ENCODE peak calls at places on chromosome 1, in six cellular contexts. One of them, this sample, is unnamed. For H3K9me3, the result is how much of the 10 kb centered on the place peaks cover.

GRCh38 chr1:62926681-62927252 is 142.8 kb downstream of the ATG4C start:
- DNase-seq in neural progenitor cell: no peak
- DNase-seq in body of pancreas: no peak
- DNase-seq in hepatocyte: no peak
- DNase-seq in IMR-90: no peak
- DNase-seq in endothelial cell of umbilical vein: no peak
- DNase-seq in this sample: no peak

GRCh38 chr1:207454046-207454964 is at the start of gene CR2:
- DNase-seq in neural progenitor cell: peak
- DNase-seq in endothelial cell of umbilical vein: no peak
- DNase-seq in body of pancreas: peak
- DNase-seq in hepatocyte: peak
- DNase-seq in IMR-90: no peak
- DNase-seq in this sample: no peak

GRCh38 chr1:103489881-103490280 is 35.6 kb upstream of the RNPC3 start:
- DNase-seq in IMR-90: peak
- DNase-seq in endothelial cell of umbilical vein: no peak
- DNase-seq in neural progenitor cell: no peak
- DNase-seq in body of pancreas: no peak
- DNase-seq in hepatocyte: peak
- DNase-seq in this sample: no peak

GRCh38 chr1:107648071-107648470 is 316.9 kb downstream of the VAV3 start:
- DNase-seq in endothelial cell of umbilical vein: no peak
- DNase-seq in body of pancreas: no peak
- DNase-seq in IMR-90: peak
- DNase-seq in neural progenitor cell: no peak
- DNase-seq in hepatocyte: no peak
- DNase-seq in this sample: peak

GRCh38 chr1:198686069-198686728 is 47.4 kb downstream of the PTPRC start:
- DNase-seq in neural progenitor cell: no peak
- DNase-seq in body of pancreas: no peak
- DNase-seq in IMR-90: peak
- DNase-seq in endothelial cell of umbilical vein: peak
- DNase-seq in hepatocyte: peak
- DNase-seq in this sample: no peak

GRCh38 chr1:18734461-18735368 is 104.1 kb downstream of the PAX7 start:
- DNase-seq in body of pancreas: no peak
- DNase-seq in IMR-90: no peak
- DNase-seq in endothelial cell of umbilical vein: no peak
- DNase-seq in hepatocyte: no peak
- DNase-seq in neural progenitor cell: no peak
- DNase-seq in this sample: no peak

GRCh38 chr1:186146971-186147370 is 228.1 kb downstream of the TPR start:
- DNase-seq in endothelial cell of umbilical vein: no peak
- DNase-seq in hepatocyte: no peak
- DNase-seq in body of pancreas: no peak
- DNase-seq in neural progenitor cell: no peak
- DNase-seq in IMR-90: no peak
- DNase-seq in this sample: no peak

GRCh38 chr1:41496080-41497055 is 11.9 kb upstream of the EDN2 start:
- DNase-seq in endothelial cell of umbilical vein: peak
- DNase-seq in hepatocyte: peak
- DNase-seq in body of pancreas: peak
- DNase-seq in neural progenitor cell: peak
- DNase-seq in IMR-90: peak
- DNase-seq in this sample: peak

GRCh38 chr1:165564561-165564960 is 20.8 kb downstream of the LRRC52 start:
- DNase-seq in hepatocyte: peak
- DNase-seq in IMR-90: no peak
- DNase-seq in endothelial cell of umbilical vein: no peak
- DNase-seq in body of pancreas: no peak
- DNase-seq in neural progenitor cell: no peak
- DNase-seq in this sample: no peak

GRCh38 chr1:197199923-197200467 is 53.5 kb upstream of the ASPM start:
- DNase-seq in neural progenitor cell: no peak
- DNase-seq in body of pancreas: no peak
- DNase-seq in endothelial cell of umbilical vein: no peak
- DNase-seq in hepatocyte: no peak
- DNase-seq in IMR-90: peak
- DNase-seq in this sample: peak
- H3K27ac ChIP-seq in neural progenitor cell: no peak
- H3K27ac ChIP-seq in body of pancreas: no peak
- H3K27ac ChIP-seq in endothelial cell of umbilical vein: no peak
- H3K27ac ChIP-seq in hepatocyte: peak
- H3K27ac ChIP-seq in IMR-90: no peak
- H3K27ac ChIP-seq in this sample: peak

GRCh38 chr1:179302076-179302475 is 8.5 kb downstream of the SOAT1 start:
- DNase-seq in endothelial cell of umbilical vein: no peak
- DNase-seq in IMR-90: peak
- DNase-seq in neural progenitor cell: no peak
- DNase-seq in hepatocyte: no peak
- DNase-seq in body of pancreas: no peak
- DNase-seq in this sample: no peak
- TF ChIP-seq CTCF in endothelial cell of umbilical vein: no peak
- TF ChIP-seq CTCF in IMR-90: no peak
- TF ChIP-seq CTCF in neural progenitor cell: no peak
- TF ChIP-seq CTCF in hepatocyte: no peak
- TF ChIP-seq CTCF in body of pancreas: no peak
- TF ChIP-seq CTCF in this sample: no peak

GRCh38 chr1:217139513-217139912 is 416.3 kb upstream of the ESRRG start:
- DNase-seq in body of pancreas: no peak
- DNase-seq in hepatocyte: no peak
- DNase-seq in neural progenitor cell: peak
- DNase-seq in endothelial cell of umbilical vein: no peak
- DNase-seq in IMR-90: no peak
- DNase-seq in this sample: peak

GRCh38 chr1:217136895-217137205 is 413.6 kb upstream of the ESRRG start:
- DNase-seq in body of pancreas: no peak
- DNase-seq in endothelial cell of umbilical vein: no peak
- DNase-seq in hepatocyte: no peak
- DNase-seq in neural progenitor cell: no peak
- DNase-seq in IMR-90: no peak
- DNase-seq in this sample: no peak

GRCh38 chr1:217137210-217137871 is 414.1 kb upstream of the ESRRG start:
- DNase-seq in neural progenitor cell: peak
- DNase-seq in IMR-90: no peak
- DNase-seq in endothelial cell of umbilical vein: no peak
- DNase-seq in hepatocyte: no peak
- DNase-seq in body of pancreas: peak
- DNase-seq in this sample: peak

GRCh38 chr1:217138839-217139466 is 415.7 kb upstream of the ESRRG start:
- DNase-seq in IMR-90: no peak
- DNase-seq in body of pancreas: no peak
- DNase-seq in endothelial cell of umbilical vein: no peak
- DNase-seq in hepatocyte: no peak
- DNase-seq in neural progenitor cell: peak
- DNase-seq in this sample: no peak

GRCh38 chr1:217138173-217138838 is 415.1 kb upstream of the ESRRG start:
- DNase-seq in endothelial cell of umbilical vein: no peak
- DNase-seq in IMR-90: no peak
- DNase-seq in neural progenitor cell: peak
- DNase-seq in hepatocyte: no peak
- DNase-seq in body of pancreas: no peak
- DNase-seq in this sample: no peak
- H3K9me3 ChIP-seq in endothelial cell of umbilical vein: under half
- H3K9me3 ChIP-seq in IMR-90: under half
- H3K9me3 ChIP-seq in neural progenitor cell: under half
- H3K9me3 ChIP-seq in hepatocyte: under half
- H3K9me3 ChIP-seq in body of pancreas: under half
- H3K9me3 ChIP-seq in this sample: under half

GRCh38 chr1:154750681-154751665 is 119.1 kb downstream of the KCNN3 start:
- DNase-seq in hepatocyte: no peak
- DNase-seq in body of pancreas: no peak
- DNase-seq in neural progenitor cell: no peak
- DNase-seq in IMR-90: no peak
- DNase-seq in endothelial cell of umbilical vein: no peak
- DNase-seq in this sample: no peak

GRCh38 chr1:154753426-154753825 is 116.7 kb downstream of the KCNN3 start:
- DNase-seq in endothelial cell of umbilical vein: no peak
- DNase-seq in hepatocyte: no peak
- DNase-seq in body of pancreas: no peak
- DNase-seq in neural progenitor cell: no peak
- DNase-seq in IMR-90: no peak
- DNase-seq in this sample: no peak

GRCh38 chr1:154749078-154749760 is 120.9 kb downstream of the KCNN3 start:
- DNase-seq in IMR-90: peak
- DNase-seq in body of pancreas: no peak
- DNase-seq in hepatocyte: no peak
- DNase-seq in endothelial cell of umbilical vein: peak
- DNase-seq in neural progenitor cell: no peak
- DNase-seq in this sample: peak

GRCh38 chr1:154751690-154752089 is 118.4 kb downstream of the KCNN3 start:
- DNase-seq in endothelial cell of umbilical vein: no peak
- DNase-seq in body of pancreas: no peak
- DNase-seq in hepatocyte: peak
- DNase-seq in IMR-90: no peak
- DNase-seq in neural progenitor cell: no peak
- DNase-seq in this sample: no peak

GRCh38 chr1:154752273-154753030 is 117.6 kb downstream of the KCNN3 start:
- DNase-seq in body of pancreas: no peak
- DNase-seq in endothelial cell of umbilical vein: no peak
- DNase-seq in neural progenitor cell: no peak
- DNase-seq in IMR-90: no peak
- DNase-seq in hepatocyte: no peak
- DNase-seq in this sample: no peak
- H3K27ac ChIP-seq in body of pancreas: no peak
- H3K27ac ChIP-seq in endothelial cell of umbilical vein: no peak
- H3K27ac ChIP-seq in neural progenitor cell: no peak
- H3K27ac ChIP-seq in IMR-90: no peak
- H3K27ac ChIP-seq in hepatocyte: no peak
- H3K27ac ChIP-seq in this sample: no peak

GRCh38 chr1:231322880-231323530 is 14.6 kb downstream of the EXOC8 start:
- DNase-seq in endothelial cell of umbilical vein: no peak
- DNase-seq in body of pancreas: no peak
- DNase-seq in neural progenitor cell: no peak
- DNase-seq in IMR-90: no peak
- DNase-seq in hepatocyte: no peak
- DNase-seq in this sample: no peak
- TF ChIP-seq CTCF in endothelial cell of umbilical vein: no peak
- TF ChIP-seq CTCF in body of pancreas: no peak
- TF ChIP-seq CTCF in neural progenitor cell: no peak
- TF ChIP-seq CTCF in IMR-90: no peak
- TF ChIP-seq CTCF in hepatocyte: no peak
- TF ChIP-seq CTCF in this sample: peak

GRCh38 chr1:147080671-147081394 is 91.4 kb downstream of the PRKAB2 start:
- DNase-seq in IMR-90: no peak
- DNase-seq in endothelial cell of umbilical vein: no peak
- DNase-seq in hepatocyte: no peak
- DNase-seq in neural progenitor cell: no peak
- DNase-seq in body of pancreas: no peak
- DNase-seq in this sample: no peak

GRCh38 chr1:147080013-147080661 is 92.1 kb downstream of the PRKAB2 start:
- DNase-seq in endothelial cell of umbilical vein: no peak
- DNase-seq in IMR-90: no peak
- DNase-seq in body of pancreas: no peak
- DNase-seq in hepatocyte: no peak
- DNase-seq in neural progenitor cell: no peak
- DNase-seq in this sample: peak

GRCh38 chr1:147086129-147086528 is 86.1 kb downstream of the PRKAB2 start:
- DNase-seq in neural progenitor cell: no peak
- DNase-seq in hepatocyte: no peak
- DNase-seq in body of pancreas: no peak
- DNase-seq in IMR-90: no peak
- DNase-seq in endothelial cell of umbilical vein: no peak
- DNase-seq in this sample: no peak

GRCh38 chr1:147083919-147084272 is 88.4 kb downstream of the PRKAB2 start:
- DNase-seq in IMR-90: no peak
- DNase-seq in body of pancreas: no peak
- DNase-seq in endothelial cell of umbilical vein: no peak
- DNase-seq in hepatocyte: no peak
- DNase-seq in neural progenitor cell: no peak
- DNase-seq in this sample: peak

DNA sequence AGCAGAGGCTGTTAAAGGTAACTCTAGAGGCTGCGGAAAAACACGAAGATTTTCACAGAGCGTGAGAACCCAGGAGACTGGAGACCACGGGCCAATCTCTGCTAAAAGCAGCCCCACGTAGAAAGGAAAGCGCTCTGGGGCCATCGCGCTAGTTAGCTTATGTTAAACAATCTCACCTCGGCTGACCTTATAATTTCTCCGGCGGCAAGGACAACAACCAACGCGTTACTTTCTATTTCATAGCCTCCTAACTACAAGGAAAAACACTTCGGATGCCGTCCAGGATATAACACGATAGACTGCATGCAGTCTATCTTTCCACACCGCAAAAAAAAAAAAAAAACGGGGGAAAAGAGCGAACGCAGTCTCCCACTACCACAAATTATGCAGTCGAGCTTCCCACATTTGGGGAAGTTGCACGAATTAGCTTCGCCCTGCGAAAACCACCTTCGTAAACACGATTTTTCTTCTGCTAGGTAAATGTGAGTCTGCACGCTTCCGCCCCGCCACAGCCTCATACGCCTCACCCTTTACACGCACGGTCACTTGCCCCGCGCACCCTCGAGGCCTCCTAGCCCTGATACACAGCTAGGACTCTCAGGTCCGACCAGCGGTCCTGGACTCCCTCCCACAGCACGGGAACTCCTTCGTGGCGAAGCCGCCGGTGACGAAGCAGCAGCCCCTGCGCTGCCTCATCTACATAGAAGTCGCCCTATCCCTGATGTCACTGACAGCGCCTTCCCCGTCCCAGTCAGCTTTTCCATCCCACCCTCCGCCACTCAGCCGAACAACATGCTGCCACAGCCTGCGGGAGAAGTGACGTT is 87.8 kb downstream of the PRKAB2 start:
- DNase-seq in IMR-90: peak
- DNase-seq in endothelial cell of umbilical vein: peak
- DNase-seq in body of pancreas: peak
- DNase-seq in neural progenitor cell: peak
- DNase-seq in hepatocyte: peak
- DNase-seq in this sample: peak
- H3K9me3 ChIP-seq in IMR-90: under half
- H3K9me3 ChIP-seq in endothelial cell of umbilical vein: under half
- H3K9me3 ChIP-seq in body of pancreas: under half
- H3K9me3 ChIP-seq in neural progenitor cell: under half
- H3K9me3 ChIP-seq in hepatocyte: under half
- H3K9me3 ChIP-seq in this sample: under half

GRCh38 chr1:3167255-3167654 is 98.3 kb downstream of the PRDM16 start:
- DNase-seq in neural progenitor cell: peak
- DNase-seq in endothelial cell of umbilical vein: no peak
- DNase-seq in IMR-90: no peak
- DNase-seq in hepatocyte: no peak
- DNase-seq in body of pancreas: no peak
- DNase-seq in this sample: no peak
- H3K27ac ChIP-seq in neural progenitor cell: no peak
- H3K27ac ChIP-seq in endothelial cell of umbilical vein: no peak
- H3K27ac ChIP-seq in IMR-90: no peak
- H3K27ac ChIP-seq in hepatocyte: no peak
- H3K27ac ChIP-seq in body of pancreas: no peak
- H3K27ac ChIP-seq in this sample: peak

DNA sequence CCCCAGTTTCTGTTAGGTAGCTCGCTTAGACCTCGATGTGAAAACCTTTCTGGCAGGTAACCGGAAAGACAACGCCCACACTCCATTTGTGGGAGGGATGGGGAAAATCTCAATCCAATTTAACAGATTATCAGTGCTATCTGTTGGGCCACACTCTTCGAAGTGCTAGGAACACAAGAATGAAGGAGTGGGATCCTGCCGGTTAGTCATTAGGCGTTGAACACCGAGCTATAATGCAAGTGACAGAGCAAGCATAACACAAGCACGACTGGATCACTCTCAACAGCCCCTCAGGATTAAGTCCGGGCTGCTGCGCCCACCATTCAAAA is 531 bp downstream of the SNIP1 start:
- DNase-seq in endothelial cell of umbilical vein: no peak
- DNase-seq in neural progenitor cell: no peak
- DNase-seq in IMR-90: no peak
- DNase-seq in body of pancreas: no peak
- DNase-seq in hepatocyte: no peak
- DNase-seq in this sample: no peak
- TF ChIP-seq CTCF in endothelial cell of umbilical vein: no peak
- TF ChIP-seq CTCF in neural progenitor cell: no peak
- TF ChIP-seq CTCF in IMR-90: no peak
- TF ChIP-seq CTCF in body of pancreas: no peak
- TF ChIP-seq CTCF in hepatocyte: no peak
- TF ChIP-seq CTCF in this sample: no peak

This sample was measured in cardiac muscle cell.